ENCODE peak calls at places on chromosomes 2 and 18, in four cellular contexts. One of them, this sample, is unnamed.

GRCh38 chr2:63712748-63713147 is 124.0 kb downstream of the MDH1 start:
- DNase-seq in suprapubic skin: no peak
- DNase-seq in fibroblast of mammary gland: peak; percentile 93
- DNase-seq in PC-3: no peak
- DNase-seq in this sample: no peak

GRCh38 chr18:79560042-79560860 is 119.4 kb upstream of the CTDP1 start:
- DNase-seq in suprapubic skin: peak; percentile 46
- DNase-seq in fibroblast of mammary gland: no peak
- DNase-seq in PC-3: no peak
- DNase-seq in this sample: peak; percentile 88

GRCh38 chr2:219287569-219288265 is 8.6 kb downstream of the DNAJB2 start:
- DNase-seq in suprapubic skin: peak; percentile 59
- DNase-seq in fibroblast of mammary gland: no peak
- DNase-seq in PC-3: no peak
- DNase-seq in this sample: peak; percentile 47

GRCh38 chr2:210195066-210195852 is 24.1 kb upstream of the KANSL1L start:
- DNase-seq in suprapubic skin: no peak
- DNase-seq in fibroblast of mammary gland: peak; percentile 67
- DNase-seq in PC-3: peak; percentile 60
- DNase-seq in this sample: no peak

GRCh38 chr2:224407241-224407680 is 5.4 kb upstream of the FAM124B start:
- DNase-seq in suprapubic skin: no peak
- DNase-seq in fibroblast of mammary gland: no peak
- DNase-seq in PC-3: no peak
- DNase-seq in this sample: no peak

GRCh38 chr2:102803897-102804217 is 42.0 kb downstream of the TMEM182 start:
- DNase-seq in suprapubic skin: no peak
- DNase-seq in fibroblast of mammary gland: no peak
- DNase-seq in PC-3: no peak
- DNase-seq in this sample: no peak

GRCh38 chr2:20483496-20483895 is 36.6 kb downstream of the RHOB start:
- DNase-seq in suprapubic skin: peak; percentile 90
- DNase-seq in fibroblast of mammary gland: peak; percentile 27
- DNase-seq in PC-3: no peak
- DNase-seq in this sample: no peak

GRCh38 chr2:221635949-221636348 is 63.8 kb upstream of the EPHA4 start:
- DNase-seq in suprapubic skin: no peak
- DNase-seq in fibroblast of mammary gland: no peak
- DNase-seq in PC-3: peak; percentile 48
- DNase-seq in this sample: no peak

GRCh38 chr2:29844713-29845320 is 76.6 kb downstream of the ALK start:
- DNase-seq in suprapubic skin: no peak
- DNase-seq in fibroblast of mammary gland: peak; percentile 37
- DNase-seq in PC-3: peak; percentile 72
- DNase-seq in this sample: no peak

GRCh38 chr2:16617282-16618266 is 48.1 kb downstream of the CYRIA start:
- DNase-seq in suprapubic skin: no peak
- DNase-seq in fibroblast of mammary gland: peak; percentile 60
- DNase-seq in PC-3: no peak
- DNase-seq in this sample: no peak

GRCh38 chr2:165475270-165476004 is 5.9 kb downstream of the CSRNP3 start:
- DNase-seq in suprapubic skin: no peak
- DNase-seq in fibroblast of mammary gland: no peak
- DNase-seq in PC-3: no peak
- DNase-seq in this sample: no peak

GRCh38 chr2:159202568-159203071 is 83.9 kb downstream of the WDSUB1 start:
- DNase-seq in suprapubic skin: no peak
- DNase-seq in fibroblast of mammary gland: peak; percentile 99
- DNase-seq in PC-3: peak; percentile 61
- DNase-seq in this sample: no peak
- TF ChIP-seq CTCF in suprapubic skin: no peak
- TF ChIP-seq CTCF in fibroblast of mammary gland: peak; percentile 10
- TF ChIP-seq CTCF in PC-3: no peak
- TF ChIP-seq CTCF in this sample: peak; percentile 54

GRCh38 chr2:79131687-79132086 is 11.4 kb downstream of the REG1A start:
- DNase-seq in suprapubic skin: no peak
- DNase-seq in fibroblast of mammary gland: no peak
- DNase-seq in PC-3: no peak
- DNase-seq in this sample: no peak
- TF ChIP-seq CTCF in suprapubic skin: no peak
- TF ChIP-seq CTCF in fibroblast of mammary gland: no peak
- TF ChIP-seq CTCF in PC-3: no peak
- TF ChIP-seq CTCF in this sample: no peak

GRCh38 chr2:53740170-53740569 is 27.4 kb upstream of the CHAC2 start:
- DNase-seq in suprapubic skin: no peak
- DNase-seq in fibroblast of mammary gland: peak; percentile 52
- DNase-seq in PC-3: peak; percentile 49
- DNase-seq in this sample: no peak
- TF ChIP-seq CTCF in suprapubic skin: no peak
- TF ChIP-seq CTCF in fibroblast of mammary gland: peak; percentile 41
- TF ChIP-seq CTCF in PC-3: peak; percentile 68
- TF ChIP-seq CTCF in this sample: peak; percentile 90

GRCh38 chr2:205494856-205495255 is 187.4 kb upstream of the NRP2 start:
- DNase-seq in suprapubic skin: no peak
- DNase-seq in fibroblast of mammary gland: peak; percentile 27
- DNase-seq in PC-3: no peak
- DNase-seq in this sample: no peak

GRCh38 chr2:205495819-205496218 is 186.5 kb upstream of the NRP2 start:
- DNase-seq in suprapubic skin: no peak
- DNase-seq in fibroblast of mammary gland: peak; percentile 34
- DNase-seq in PC-3: no peak
- DNase-seq in this sample: no peak

GRCh38 chr2:205496777-205497176 is 185.5 kb upstream of the NRP2 start:
- DNase-seq in suprapubic skin: no peak
- DNase-seq in fibroblast of mammary gland: peak; percentile 95
- DNase-seq in PC-3: no peak
- DNase-seq in this sample: no peak

GRCh38 chr2:205499006-205499405 is 183.3 kb upstream of the NRP2 start:
- DNase-seq in suprapubic skin: no peak
- DNase-seq in fibroblast of mammary gland: no peak
- DNase-seq in PC-3: no peak
- DNase-seq in this sample: no peak

DNA sequence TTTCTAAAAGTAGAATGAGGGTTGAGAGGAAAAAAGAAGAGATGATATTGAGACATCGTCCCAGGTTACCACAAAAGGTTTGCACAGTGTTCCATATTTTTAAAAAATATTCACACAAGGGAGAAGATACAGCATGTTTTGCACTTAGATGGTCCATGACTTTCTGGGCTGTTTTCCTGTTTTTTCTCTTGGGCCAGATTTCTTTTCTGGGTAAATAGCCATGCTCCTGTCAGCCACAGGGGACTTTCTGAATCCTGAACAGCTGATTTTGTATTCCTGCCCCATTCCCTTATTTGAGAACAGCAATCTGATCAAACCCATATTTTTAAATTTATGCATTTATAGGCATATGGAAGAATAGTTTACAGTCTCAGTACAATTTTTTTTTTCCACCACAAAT is 185.9 kb upstream of the NRP2 start:
- DNase-seq in suprapubic skin: no peak
- DNase-seq in fibroblast of mammary gland: no peak
- DNase-seq in PC-3: no peak
- DNase-seq in this sample: no peak
- TF ChIP-seq CTCF in suprapubic skin: no peak
- TF ChIP-seq CTCF in fibroblast of mammary gland: peak; percentile 6
- TF ChIP-seq CTCF in PC-3: no peak
- TF ChIP-seq CTCF in this sample: peak; percentile 17

This sample was measured in chondrocyte.